ENCODE peak calls at places on chromosome 10, in five cellular contexts. One of them, this sample, is unnamed.

GRCh38 chr10:69362471-69362954 is 54.2 kb downstream of the TACR2 start:
- DNase-seq in GM12865: no peak
- DNase-seq in endothelial cell of umbilical vein: peak
- DNase-seq in GM06990: no peak
- DNase-seq in NB4: no peak
- DNase-seq in this sample: no peak

GRCh38 chr10:131746785-131747184 is 154.0 kb upstream of the PPP2R2D start:
- DNase-seq in endothelial cell of umbilical vein: no peak
- DNase-seq in GM06990: no peak
- DNase-seq in GM12865: no peak
- DNase-seq in NB4: no peak
- DNase-seq in this sample: no peak

GRCh38 chr10:8079126-8079525 is 24.6 kb downstream of the GATA3 start:
- DNase-seq in GM12865: no peak
- DNase-seq in NB4: no peak
- DNase-seq in GM06990: no peak
- DNase-seq in endothelial cell of umbilical vein: peak
- DNase-seq in this sample: no peak

GRCh38 chr10:7913122-7913872 is 95.0 kb downstream of the TAF3 start:
- DNase-seq in endothelial cell of umbilical vein: peak
- DNase-seq in GM06990: no peak
- DNase-seq in GM12865: no peak
- DNase-seq in NB4: no peak
- DNase-seq in this sample: no peak

GRCh38 chr10:88228130-88228529 is 355.0 kb downstream of the RNLS start:
- DNase-seq in NB4: no peak
- DNase-seq in endothelial cell of umbilical vein: no peak
- DNase-seq in GM06990: no peak
- DNase-seq in GM12865: no peak
- DNase-seq in this sample: peak

GRCh38 chr10:118687472-118687871 is 67.3 kb downstream of the CACUL1 start:
- DNase-seq in NB4: no peak
- DNase-seq in endothelial cell of umbilical vein: no peak
- DNase-seq in GM06990: no peak
- DNase-seq in GM12865: no peak
- DNase-seq in this sample: no peak

GRCh38 chr10:48251152-48251524 is 23.4 kb downstream of the FRMPD2 start:
- DNase-seq in NB4: no peak
- DNase-seq in GM12865: no peak
- DNase-seq in endothelial cell of umbilical vein: no peak
- DNase-seq in GM06990: no peak
- DNase-seq in this sample: no peak

GRCh38 chr10:118840071-118840775 is 85.5 kb upstream of the CACUL1 start:
- DNase-seq in endothelial cell of umbilical vein: no peak
- DNase-seq in GM06990: peak
- DNase-seq in NB4: peak
- DNase-seq in GM12865: peak
- DNase-seq in this sample: no peak

GRCh38 chr10:19828278-19829049 is 12.2 kb downstream of the PLXDC2 start:
- DNase-seq in endothelial cell of umbilical vein: no peak
- DNase-seq in NB4: no peak
- DNase-seq in GM12865: no peak
- DNase-seq in GM06990: no peak
- DNase-seq in this sample: no peak

GRCh38 chr10:126397640-126398382 is 9.5 kb upstream of the ADAM12 start:
- DNase-seq in endothelial cell of umbilical vein: no peak
- DNase-seq in GM12865: no peak
- DNase-seq in GM06990: no peak
- DNase-seq in NB4: no peak
- DNase-seq in this sample: no peak

GRCh38 chr10:79936625-79937255 is 12.2 kb downstream of the SFTPD start:
- DNase-seq in GM06990: no peak
- DNase-seq in GM12865: no peak
- DNase-seq in endothelial cell of umbilical vein: no peak
- DNase-seq in NB4: no peak
- DNase-seq in this sample: no peak

GRCh38 chr10:11237571-11237970 is 219.9 kb downstream of the CELF2 start:
- DNase-seq in GM12865: peak
- DNase-seq in GM06990: peak
- DNase-seq in NB4: no peak
- DNase-seq in endothelial cell of umbilical vein: no peak
- DNase-seq in this sample: no peak

GRCh38 chr10:132497788-132498561 is 39.6 kb upstream of the INPP5A start:
- DNase-seq in GM06990: no peak
- DNase-seq in endothelial cell of umbilical vein: no peak
- DNase-seq in NB4: peak
- DNase-seq in GM12865: no peak
- DNase-seq in this sample: no peak

GRCh38 chr10:55065185-55065584 is 264.2 kb upstream of the PCDH15 start:
- DNase-seq in GM12865: no peak
- DNase-seq in GM06990: no peak
- DNase-seq in NB4: no peak
- DNase-seq in endothelial cell of umbilical vein: no peak
- DNase-seq in this sample: no peak

GRCh38 chr10:49431426-49431825 is 35.5 kb upstream of the DRGX start:
- DNase-seq in GM06990: no peak
- DNase-seq in GM12865: no peak
- DNase-seq in NB4: no peak
- DNase-seq in endothelial cell of umbilical vein: no peak
- DNase-seq in this sample: no peak

GRCh38 chr10:17025444-17026295 is 103.9 kb downstream of the CUBN start:
- DNase-seq in GM12865: peak
- DNase-seq in endothelial cell of umbilical vein: peak
- DNase-seq in GM06990: peak
- DNase-seq in NB4: peak
- DNase-seq in this sample: no peak

GRCh38 chr10:124248056-124248455 is 154.7 kb upstream of the CHST15 start:
- DNase-seq in GM06990: no peak
- DNase-seq in GM12865: no peak
- DNase-seq in NB4: no peak
- DNase-seq in endothelial cell of umbilical vein: no peak
- DNase-seq in this sample: no peak

GRCh38 chr10:9018844-9019173 is 964.3 kb downstream of the GATA3 start:
- DNase-seq in GM06990: no peak
- DNase-seq in endothelial cell of umbilical vein: no peak
- DNase-seq in NB4: no peak
- DNase-seq in GM12865: no peak
- DNase-seq in this sample: no peak

GRCh38 chr10:132554053-132554990 is 16.7 kb downstream of the INPP5A start:
- DNase-seq in GM06990: no peak
- DNase-seq in GM12865: no peak
- DNase-seq in endothelial cell of umbilical vein: no peak
- DNase-seq in NB4: no peak
- DNase-seq in this sample: no peak

GRCh38 chr10:127498081-127498480 is 51.0 kb upstream of the NPS start:
- DNase-seq in NB4: no peak
- DNase-seq in endothelial cell of umbilical vein: no peak
- DNase-seq in GM12865: no peak
- DNase-seq in GM06990: no peak
- DNase-seq in this sample: no peak

GRCh38 chr10:127496045-127496444 is 53.1 kb upstream of the NPS start:
- DNase-seq in GM12865: no peak
- DNase-seq in endothelial cell of umbilical vein: no peak
- DNase-seq in NB4: no peak
- DNase-seq in GM06990: no peak
- DNase-seq in this sample: no peak

GRCh38 chr10:127492607-127493250 is 56.4 kb upstream of the NPS start:
- DNase-seq in endothelial cell of umbilical vein: no peak
- DNase-seq in GM12865: no peak
- DNase-seq in GM06990: no peak
- DNase-seq in NB4: peak
- DNase-seq in this sample: no peak
- TF ChIP-seq CTCF in endothelial cell of umbilical vein: peak
- TF ChIP-seq CTCF in GM12865: no peak
- TF ChIP-seq CTCF in GM06990: no peak
- TF ChIP-seq CTCF in NB4: peak
- TF ChIP-seq CTCF in this sample: no peak

GRCh38 chr10:101708870-101709269 is 13.9 kb upstream of the FBXW4 start:
- DNase-seq in GM06990: no peak
- DNase-seq in endothelial cell of umbilical vein: no peak
- DNase-seq in NB4: peak
- DNase-seq in GM12865: no peak
- DNase-seq in this sample: no peak

GRCh38 chr10:101709359-101710063 is 14.5 kb upstream of the FBXW4 start:
- DNase-seq in GM06990: no peak
- DNase-seq in GM12865: no peak
- DNase-seq in endothelial cell of umbilical vein: peak
- DNase-seq in NB4: no peak
- DNase-seq in this sample: no peak

GRCh38 chr10:101710793-101711192 is 15.8 kb upstream of the FBXW4 start:
- DNase-seq in NB4: no peak
- DNase-seq in GM06990: no peak
- DNase-seq in GM12865: no peak
- DNase-seq in endothelial cell of umbilical vein: no peak
- DNase-seq in this sample: no peak

GRCh38 chr10:101708073-101708472 is 13.1 kb upstream of the FBXW4 start:
- DNase-seq in GM06990: no peak
- DNase-seq in GM12865: no peak
- DNase-seq in endothelial cell of umbilical vein: no peak
- DNase-seq in NB4: no peak
- DNase-seq in this sample: no peak

DNA sequence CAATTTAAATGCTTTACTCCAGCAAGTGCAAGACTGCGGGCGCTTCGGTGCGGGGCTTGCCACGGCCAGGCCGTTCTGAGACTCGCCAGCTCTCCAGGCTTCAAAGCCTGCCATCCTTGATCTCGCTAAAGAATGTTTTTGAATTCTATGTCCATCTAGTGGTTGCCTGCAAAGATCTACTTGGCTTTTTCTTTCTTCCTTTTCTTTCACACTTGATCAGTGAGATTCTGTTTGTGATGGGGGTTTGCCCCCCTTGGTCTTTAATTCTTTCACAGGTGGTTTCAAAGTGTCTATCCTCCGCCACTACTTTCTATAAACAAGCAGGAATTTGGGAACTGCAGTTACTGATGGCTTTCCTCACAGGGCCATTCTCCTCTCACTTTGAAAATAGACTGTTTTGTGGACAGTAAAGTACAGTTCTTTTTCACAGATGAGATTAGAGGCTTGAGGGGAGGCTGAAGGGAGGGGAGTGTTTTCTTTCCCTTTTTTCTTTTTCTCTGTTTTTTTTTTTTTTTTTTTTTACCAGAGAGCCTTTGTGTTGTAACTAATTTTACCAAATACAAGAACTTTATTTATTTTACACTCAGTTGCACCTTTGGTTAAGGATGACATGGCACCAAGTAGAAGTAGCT is 15.2 kb upstream of the FBXW4 start:
- DNase-seq in NB4: no peak
- DNase-seq in endothelial cell of umbilical vein: peak
- DNase-seq in GM12865: no peak
- DNase-seq in GM06990: no peak
- DNase-seq in this sample: no peak
- TF ChIP-seq CTCF in NB4: no peak
- TF ChIP-seq CTCF in endothelial cell of umbilical vein: no peak
- TF ChIP-seq CTCF in GM12865: no peak
- TF ChIP-seq CTCF in GM06990: no peak
- TF ChIP-seq CTCF in this sample: no peak

GRCh38 chr10:10233256-10233655 is 784.4 kb upstream of the CELF2 start:
- DNase-seq in NB4: no peak
- DNase-seq in GM12865: no peak
- DNase-seq in GM06990: no peak
- DNase-seq in endothelial cell of umbilical vein: peak
- DNase-seq in this sample: no peak
- TF ChIP-seq CTCF in NB4: no peak
- TF ChIP-seq CTCF in GM12865: no peak
- TF ChIP-seq CTCF in GM06990: no peak
- TF ChIP-seq CTCF in endothelial cell of umbilical vein: no peak
- TF ChIP-seq CTCF in this sample: no peak

DNA sequence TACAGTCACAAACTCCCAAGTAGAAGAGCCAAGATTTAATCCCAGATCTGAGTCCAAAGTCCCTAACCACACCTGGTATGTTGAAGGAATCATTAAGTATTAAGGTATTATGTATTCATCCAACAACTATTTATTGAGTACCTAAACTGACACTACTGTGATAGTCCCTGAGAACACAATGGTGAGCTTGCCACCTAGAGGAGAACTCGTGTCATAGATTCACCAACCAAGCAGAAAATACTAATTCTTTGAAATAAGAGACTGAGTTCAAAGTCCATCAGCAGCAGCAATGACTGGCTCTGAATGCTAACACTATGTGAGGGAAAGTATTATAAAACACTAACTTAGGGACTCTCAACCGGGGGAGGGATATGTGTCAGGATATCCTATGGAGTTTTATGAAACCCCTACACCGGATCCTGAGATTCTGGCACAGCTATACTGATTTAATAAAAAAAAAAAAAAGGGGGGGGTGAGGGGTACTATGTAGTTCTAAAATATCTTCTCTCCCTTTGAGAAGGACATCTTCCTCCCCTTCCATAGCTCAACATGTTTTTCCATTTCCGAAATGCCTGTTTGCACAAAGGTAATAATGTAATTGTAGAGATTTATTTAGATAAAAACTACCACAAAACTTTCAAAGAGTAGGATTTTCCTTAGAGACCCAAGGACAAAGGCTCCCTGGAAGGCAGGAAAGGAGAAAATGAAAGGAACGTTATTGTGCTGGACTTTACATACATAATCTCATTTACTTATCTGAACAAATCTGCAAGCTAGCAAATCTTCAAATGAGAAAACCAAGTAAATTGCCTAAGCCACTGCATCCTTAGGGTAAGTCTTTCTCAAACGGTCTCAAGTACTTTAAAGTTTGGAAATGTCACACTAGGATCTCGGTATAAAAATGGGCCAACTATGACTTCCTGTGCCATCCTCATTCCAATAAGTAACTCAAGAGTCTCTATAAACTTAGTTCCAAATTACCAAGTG is 1.5 kb downstream of the NCOA4 start:
- DNase-seq in GM12865: peak
- DNase-seq in endothelial cell of umbilical vein: peak
- DNase-seq in NB4: peak
- DNase-seq in GM06990: peak
- DNase-seq in this sample: peak
- TF ChIP-seq CTCF in GM12865: peak
- TF ChIP-seq CTCF in endothelial cell of umbilical vein: peak
- TF ChIP-seq CTCF in NB4: peak
- TF ChIP-seq CTCF in GM06990: peak
- TF ChIP-seq CTCF in this sample: peak

DNA sequence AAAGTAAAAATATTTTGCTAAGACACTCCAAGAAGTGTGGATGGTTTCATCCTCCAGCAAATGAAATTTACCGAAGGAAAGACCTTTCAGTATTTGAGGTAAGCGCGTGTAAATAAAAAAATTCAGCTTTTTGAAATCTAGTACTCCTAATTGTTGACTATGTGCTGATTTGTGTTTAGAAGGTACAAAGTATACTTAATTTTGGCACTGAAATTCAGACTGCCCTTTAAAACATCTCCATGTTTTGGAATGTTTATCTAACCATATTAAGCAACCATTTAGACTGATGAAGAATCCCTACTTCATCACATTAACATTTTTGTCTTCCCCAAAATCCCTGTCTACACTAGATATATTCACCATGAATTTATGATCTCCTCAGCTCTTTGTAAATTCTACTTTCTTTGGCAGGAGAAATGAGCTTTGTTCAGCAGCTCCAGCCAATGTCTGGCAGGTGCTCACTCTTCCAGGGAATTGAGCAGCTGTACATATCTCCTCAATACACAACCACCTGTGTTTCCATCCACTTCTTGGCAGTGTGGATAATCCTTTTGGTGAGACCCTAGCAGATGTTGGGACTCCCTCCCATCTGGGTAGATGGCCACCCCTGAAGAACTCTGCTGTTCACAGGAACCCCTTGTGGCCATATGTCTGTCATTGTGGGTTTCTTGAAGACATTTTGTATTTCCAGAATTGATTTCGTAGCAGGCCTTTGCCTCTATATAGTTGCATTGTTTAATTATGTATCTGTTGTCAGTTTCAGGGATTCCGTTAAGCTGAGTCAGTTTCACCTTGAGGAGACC is 129.4 kb upstream of the SAMD8 start:
- DNase-seq in endothelial cell of umbilical vein: no peak
- DNase-seq in GM06990: no peak
- DNase-seq in NB4: no peak
- DNase-seq in GM12865: peak
- DNase-seq in this sample: no peak
- TF ChIP-seq CTCF in endothelial cell of umbilical vein: no peak
- TF ChIP-seq CTCF in GM06990: no peak
- TF ChIP-seq CTCF in NB4: no peak
- TF ChIP-seq CTCF in GM12865: peak
- TF ChIP-seq CTCF in this sample: no peak